ENCODE peak calls at places on chromosomes 4 and X, in eight cellular contexts. Z is tibial artery, I is HCT116, F is cardiac muscle cell, U is body of pancreas, Q is PC-3, L is IMR-90, G is pancreas. P is an unnamed sample.

GRCh38 chr4:149108626-149109025 is 666.4 kb upstream of the NR3C2 start:
- DNase-seq in Z (no peak), I (no peak), F (no peak), U (no peak), Q (peak), L (peak), G (no peak), P (no peak)

GRCh38 chrX:73922856-73923429 is 359.9 kb downstream of the CHIC1 start:
- DNase-seq in Z (no peak), I (no peak), F (no peak), U (no peak), Q (peak), L (peak), G (no peak), P (no peak)

GRCh38 chrX:72027024-72027913 is 104.4 kb downstream of the RTL5 start:
- DNase-seq in Z (no peak), I (no peak), F (peak), U (no peak), Q (no peak), L (no peak), G (no peak), P (no peak)

GRCh38 chr4:121686265-121686664 is 10.5 kb downstream of the ANXA5 start:
- DNase-seq in Z (no peak), I (no peak), F (no peak), U (no peak), Q (peak), L (no peak), G (no peak), P (no peak)

GRCh38 chrX:49209434-49210251 is 9.7 kb upstream of the SYP start:
- DNase-seq in Z (no peak), I (no peak), F (no peak), U (no peak), Q (no peak), L (no peak), G (no peak), P (no peak)

GRCh38 chr4:52588097-52588496 is 71.0 kb downstream of the USP46 start:
- DNase-seq in Z (no peak), I (peak), F (peak), U (peak), Q (peak), L (peak), G (peak), P (no peak)

GRCh38 chr4:39004818-39005217 is 27.4 kb downstream of the TMEM156 start:
- DNase-seq in Z (no peak), I (no peak), F (no peak), U (no peak), Q (no peak), L (peak), G (no peak), P (no peak)

GRCh38 chrX:10197597-10198210 is 40.9 kb downstream of the CLCN4 start:
- DNase-seq in Z (no peak), I (no peak), F (no peak), U (no peak), Q (no peak), L (no peak), G (no peak), P (peak)

GRCh38 chr4:105651879-105652640 is 56.4 kb downstream of the INTS12 start:
- DNase-seq in Z (no peak), I (no peak), F (no peak), U (no peak), Q (no peak), L (no peak), G (no peak), P (no peak)

GRCh38 chrX:105880491-105880890 is 58.2 kb downstream of the NRK start:
- DNase-seq in Z (no peak), I (no peak), F (no peak), U (no peak), Q (no peak), L (no peak), G (no peak), P (no peak)

GRCh38 chr4:3340038-3340702 is 47.3 kb downstream of the RGS12 start:
- DNase-seq in Z (no peak), I (no peak), F (no peak), U (no peak), Q (no peak), L (no peak), G (no peak), P (no peak)

GRCh38 chrX:30572004-30572403 is 5.6 kb downstream of the TASL start:
- DNase-seq in Z (no peak), I (no peak), F (no peak), U (no peak), Q (no peak), L (no peak), G (no peak), P (no peak)

GRCh38 chrX:10350991-10351390 is 194.2 kb downstream of the CLCN4 start:
- DNase-seq in Z (no peak), I (no peak), F (no peak), U (no peak), Q (peak), L (peak), G (no peak), P (no peak)

GRCh38 chr4:164943192-164943591 is 34.3 kb downstream of the TRIM61 start:
- DNase-seq in Z (no peak), I (no peak), F (no peak), U (no peak), Q (no peak), L (no peak), G (no peak), P (no peak)

GRCh38 chrX:2484721-2485459 is 15.9 kb downstream of the DHRSX start:
- DNase-seq in Z (peak), I (no peak), F (peak), U (no peak), Q (no peak), L (peak), G (no peak), P (no peak)

GRCh38 chr4:10032625-10033024 is 11.3 kb upstream of the SLC2A9 start:
- DNase-seq in Z (no peak), I (peak), F (no peak), U (peak), Q (peak), L (peak), G (no peak), P (no peak)

GRCh38 chr4:107800058-107800457 is 24.7 kb upstream of the SGMS2 start:
- DNase-seq in Z (peak), I (no peak), F (no peak), U (no peak), Q (no peak), L (no peak), G (no peak), P (no peak)

GRCh38 chrX:49187028-49187394 is 838 bp upstream of the PRICKLE3 start:
- DNase-seq in Z (no peak), I (no peak), F (peak), U (no peak), Q (no peak), L (no peak), G (no peak), P (no peak)

GRCh38 chr4:24470681-24471622 is 113.4 kb downstream of the DHX15 start:
- DNase-seq in Z (no peak), I (no peak), F (peak), U (peak), Q (peak), L (peak), G (no peak), P (peak)

GRCh38 chrX:46722742-46723568 is 36.0 kb downstream of the SLC9A7 start:
- DNase-seq in Z (no peak), I (no peak), F (no peak), U (no peak), Q (peak), L (peak), G (no peak), P (no peak)

GRCh38 chrX:20393944-20394343 is 127.2 kb upstream of the RPS6KA3 start:
- DNase-seq in Z (no peak), I (no peak), F (no peak), U (no peak), Q (no peak), L (no peak), G (no peak), P (no peak)

GRCh38 chr4:71270901-71271300 is 67.9 kb upstream of the SLC4A4 start:
- DNase-seq in Z (no peak), I (peak), F (peak), U (peak), Q (peak), L (peak), G (no peak), P (no peak)

GRCh38 chr4:120683902-120684540 is 238.5 kb downstream of the PRDM5 start:
- DNase-seq in Z (no peak), I (no peak), F (no peak), U (no peak), Q (no peak), L (no peak), G (no peak), P (no peak)

GRCh38 chr4:147195386-147195785 is 249.7 kb upstream of the TTC29 start:
- DNase-seq in Z (no peak), I (no peak), F (no peak), U (no peak), Q (no peak), L (peak), G (no peak), P (no peak)

GRCh38 chr4:182277402-182277801 is 34.2 kb downstream of the TENM3 start:
- DNase-seq in Z (no peak), I (no peak), F (no peak), U (no peak), Q (no peak), L (peak), G (no peak), P (no peak)

GRCh38 chr4:122700178-122700725 is 32.3 kb upstream of the BBS12 start:
- DNase-seq in Z (no peak), I (peak), F (peak), U (peak), Q (peak), L (peak), G (peak), P (peak)

GRCh38 chr4:159015862-159016261 is 87.0 kb upstream of the RAPGEF2 start:
- DNase-seq in Z (no peak), I (no peak), F (no peak), U (no peak), Q (no peak), L (peak), G (no peak), P (no peak)

GRCh38 chr4:173332963-173333657 is 1.0 kb downstream of the HMGB2 start:
- DNase-seq in Z (no peak), I (no peak), F (no peak), U (no peak), Q (peak), L (peak), G (no peak), P (no peak)

GRCh38 chr4:95050980-95051688 is 293.4 kb downstream of the BMPR1B start:
- DNase-seq in Z (no peak), I (no peak), F (peak), U (no peak), Q (no peak), L (no peak), G (no peak), P (no peak)

GRCh38 chr4:144648042-144648441 is 2.1 kb downstream of the HHIP start:
- DNase-seq in Z (no peak), I (no peak), F (no peak), U (no peak), Q (no peak), L (no peak), G (no peak), P (no peak)

GRCh38 chr4:144645102-144645469 is 870 bp upstream of the HHIP start:
- DNase-seq in Z (no peak), I (no peak), F (no peak), U (peak), Q (no peak), L (no peak), G (peak), P (no peak)

GRCh38 chr4:144647095-144647959 is 1.4 kb downstream of the HHIP start:
- DNase-seq in Z (no peak), I (no peak), F (no peak), U (no peak), Q (no peak), L (peak), G (no peak), P (no peak)

GRCh38 chr4:144645621-144646522 is at the start of gene HHIP:
- DNase-seq in Z (peak), I (no peak), F (peak), U (peak), Q (peak), L (peak), G (peak), P (peak)

GRCh38 chr4:144646523-144647094 is 653 bp downstream of the HHIP start:
- DNase-seq in Z (no peak), I (no peak), F (peak), U (peak), Q (no peak), L (no peak), G (no peak), P (no peak)
- H3K4me3 ChIP-seq in Z (peak), I (no peak), F (peak), U (peak), Q (peak), L (peak), G (peak), P (no peak)

DNA sequence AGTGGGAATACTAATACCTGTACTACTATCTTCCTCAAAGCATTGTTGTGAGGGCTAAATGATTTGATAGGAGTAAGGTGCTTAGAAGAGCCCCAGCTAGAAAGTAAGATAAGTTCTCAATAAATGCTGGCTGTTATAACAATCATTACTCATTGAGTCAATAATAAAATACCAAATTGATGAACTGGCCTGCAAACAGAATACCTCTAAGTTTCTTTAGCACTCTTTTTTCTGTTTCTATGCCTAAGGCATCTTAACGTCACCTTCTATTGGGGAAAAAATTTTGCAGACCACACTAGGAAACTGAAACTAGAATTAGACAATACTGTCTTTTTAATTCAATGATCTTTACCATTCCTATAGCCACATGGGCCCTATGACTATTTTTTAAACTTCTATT is 1.2 kb downstream of the CLTRN start:
- DNase-seq in Z (no peak), I (no peak), F (no peak), U (no peak), Q (peak), L (no peak), G (no peak), P (no peak)
- H3K27ac ChIP-seq in Z (no peak), I (no peak), F (no peak), U (no peak), Q (peak), L (no peak), G (no peak), P (no peak)

DNA sequence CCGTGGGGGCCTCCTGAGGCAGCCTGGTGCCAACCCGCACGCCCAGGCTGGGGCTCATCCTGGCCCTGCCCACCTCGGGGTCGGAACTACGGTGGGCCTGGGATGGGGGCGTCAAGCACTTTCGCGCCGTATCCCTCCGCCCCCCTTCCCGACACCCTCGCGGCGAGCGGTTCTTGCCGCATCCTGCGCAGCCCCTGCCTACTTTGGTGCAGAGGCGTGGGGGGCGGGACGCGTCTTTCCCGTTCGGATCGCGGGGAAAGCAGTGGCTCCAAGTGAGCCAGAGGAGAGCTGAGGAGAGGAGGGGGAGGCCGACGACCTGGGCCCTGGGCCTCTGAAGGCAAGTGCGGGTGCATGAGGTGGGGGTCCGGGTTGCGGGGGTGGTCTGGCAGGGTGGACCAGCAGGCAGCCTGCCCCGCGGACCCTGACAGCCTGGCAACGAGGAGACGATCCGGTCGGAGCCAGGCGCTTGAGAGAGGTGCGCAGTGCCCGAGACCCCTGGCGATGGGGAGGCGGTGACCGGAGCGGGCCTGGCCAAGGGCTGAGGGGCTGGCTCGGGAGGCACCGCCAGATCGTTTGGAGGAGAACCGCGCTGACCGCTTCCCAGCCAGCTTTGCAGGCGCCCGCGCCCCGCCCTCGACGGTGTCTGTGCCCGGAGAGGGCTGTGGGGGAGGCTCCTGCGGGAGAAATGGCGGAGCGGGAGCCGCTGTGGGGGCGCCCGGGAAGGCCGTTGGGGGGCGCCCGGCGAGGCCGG is at the start of gene GPRASP2:
- DNase-seq in Z (peak), I (no peak), F (peak), U (peak), Q (peak), L (no peak), G (peak), P (peak)
- H3K4me3 ChIP-seq in Z (peak), I (peak), F (peak), U (peak), Q (peak), L (peak), G (peak), P (peak)

GRCh38 chrX:5054852-5055251 is 1173.8 kb downstream of the NLGN4X start:
- DNase-seq in Z (no peak), I (no peak), F (no peak), U (no peak), Q (no peak), L (no peak), G (no peak), P (no peak)

DNA sequence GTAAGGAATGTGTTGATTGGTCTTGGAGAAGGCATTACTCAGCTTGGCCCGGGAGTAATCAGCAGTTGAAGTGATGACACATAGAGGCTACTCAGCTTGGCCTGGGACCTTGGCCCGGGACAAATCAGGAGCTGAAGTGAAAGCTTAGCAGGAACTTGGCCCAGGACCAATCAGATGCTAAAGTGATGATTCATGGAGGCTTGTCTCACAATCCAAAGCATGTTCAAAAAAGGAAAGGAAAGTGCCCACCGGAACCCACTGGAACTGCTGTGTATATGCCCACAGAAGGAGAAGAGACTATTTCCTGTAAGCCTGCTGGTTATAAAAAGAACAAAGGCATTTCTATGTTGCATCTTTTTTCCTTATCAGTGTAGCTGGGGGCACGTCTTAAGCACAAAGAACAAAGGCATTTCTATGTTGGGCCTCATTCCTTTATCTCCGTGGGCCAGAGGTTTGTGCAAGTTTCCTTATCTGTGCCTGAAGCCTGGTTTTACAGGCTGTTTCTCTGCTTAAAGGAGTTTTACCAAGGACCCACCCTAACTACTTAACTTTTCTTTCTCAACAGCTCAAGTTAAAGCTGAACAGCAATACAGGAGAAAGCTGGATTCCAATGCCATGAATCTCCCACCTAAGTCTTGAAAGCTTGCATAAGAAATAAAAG is 1176.7 kb downstream of the NLGN4X start:
- DNase-seq in Z (peak), I (no peak), F (peak), U (peak), Q (peak), L (no peak), G (no peak), P (peak)
- H3K27ac ChIP-seq in Z (peak), I (no peak), F (peak), U (no peak), Q (peak), L (no peak), G (peak), P (no peak)

GRCh38 chr4:2006956-2007653 is 1.7 kb downstream of the NELFA start:
- DNase-seq in Z (no peak), I (no peak), F (no peak), U (no peak), Q (no peak), L (no peak), G (no peak), P (no peak)
- H3K4me3 ChIP-seq in Z (peak), I (peak), F (peak), U (no peak), Q (peak), L (peak), G (no peak), P (peak)

DNA sequence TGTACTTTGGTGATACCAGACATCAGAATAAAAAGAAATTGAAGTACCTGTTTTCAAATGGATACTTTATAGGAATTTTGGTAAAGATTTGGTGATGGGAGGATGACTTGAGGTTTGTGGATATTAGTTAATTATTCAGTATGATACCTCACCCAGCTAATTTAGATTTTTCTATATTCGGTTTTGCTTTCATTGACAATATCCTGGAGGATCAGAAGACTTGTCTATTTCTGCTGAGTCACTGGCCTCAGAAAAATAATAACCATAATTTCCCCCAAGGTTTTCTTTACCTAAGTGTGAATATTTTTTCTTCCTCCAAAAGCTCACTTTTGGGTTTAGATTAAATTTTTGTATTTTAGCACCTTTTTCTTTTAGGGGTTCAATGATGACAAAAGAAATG is 100.2 kb downstream of the EGF start:
- DNase-seq in Z (no peak), I (no peak), F (no peak), U (no peak), Q (no peak), L (no peak), G (no peak), P (no peak)
- H3K27ac ChIP-seq in Z (no peak), I (no peak), F (no peak), U (no peak), Q (no peak), L (no peak), G (no peak), P (no peak)